ENCODE peak calls at places on chromosomes 7 and 10, in eight cellular contexts. One of them, this sample, is unnamed.

GRCh38 chr10:100969175-100970075 is at the start of gene SEMA4G:
- DNase-seq in HFF-Myc: no peak
- DNase-seq in HFFc6: no peak
- DNase-seq in upper lobe of right lung: peak; percentile 77
- DNase-seq in fibroblast of the aortic adventitia: peak; percentile 31
- DNase-seq in heart left ventricle: no peak
- DNase-seq in RWPE1: peak; percentile 54
- DNase-seq in cardiac fibroblast: peak; percentile 33
- DNase-seq in this sample: no peak

GRCh38 chr7:38451840-38452239 is 178.4 kb upstream of the TARP start:
- DNase-seq in cardiac fibroblast: peak; percentile 70
- DNase-seq in RWPE1: peak; percentile 30
- DNase-seq in heart left ventricle: no peak
- DNase-seq in HFF-Myc: no peak
- DNase-seq in fibroblast of the aortic adventitia: peak; percentile 50
- DNase-seq in HFFc6: peak; percentile 50
- DNase-seq in upper lobe of right lung: no peak
- DNase-seq in this sample: peak; percentile 31

GRCh38 chr7:53500076-53500475 is 464.6 kb downstream of the POM121L12 start:
- DNase-seq in RWPE1: peak; percentile 49
- DNase-seq in upper lobe of right lung: no peak
- DNase-seq in heart left ventricle: no peak
- DNase-seq in fibroblast of the aortic adventitia: no peak
- DNase-seq in HFF-Myc: no peak
- DNase-seq in cardiac fibroblast: no peak
- DNase-seq in HFFc6: no peak
- DNase-seq in this sample: no peak

GRCh38 chr10:33441561-33441960 is 107.1 kb upstream of the NRP1 start:
- DNase-seq in RWPE1: no peak
- DNase-seq in HFFc6: peak; percentile 4
- DNase-seq in heart left ventricle: no peak
- DNase-seq in fibroblast of the aortic adventitia: no peak
- DNase-seq in cardiac fibroblast: peak; percentile 24
- DNase-seq in upper lobe of right lung: no peak
- DNase-seq in HFF-Myc: no peak
- DNase-seq in this sample: no peak

GRCh38 chr7:134589491-134589941 is 40.6 kb downstream of the AKR1B15 start:
- DNase-seq in cardiac fibroblast: no peak
- DNase-seq in RWPE1: no peak
- DNase-seq in HFFc6: peak; percentile 55
- DNase-seq in heart left ventricle: no peak
- DNase-seq in fibroblast of the aortic adventitia: no peak
- DNase-seq in upper lobe of right lung: no peak
- DNase-seq in HFF-Myc: no peak
- DNase-seq in this sample: no peak

GRCh38 chr10:46094931-46095755 is 49.1 kb upstream of the MSMB start:
- DNase-seq in HFFc6: no peak
- DNase-seq in heart left ventricle: no peak
- DNase-seq in upper lobe of right lung: no peak
- DNase-seq in cardiac fibroblast: no peak
- DNase-seq in RWPE1: peak; percentile 6
- DNase-seq in fibroblast of the aortic adventitia: no peak
- DNase-seq in HFF-Myc: no peak
- DNase-seq in this sample: no peak

GRCh38 chr7:362416-363096 is 72.6 kb downstream of the FOXL3 start:
- DNase-seq in RWPE1: no peak
- DNase-seq in HFF-Myc: no peak
- DNase-seq in fibroblast of the aortic adventitia: peak; percentile 13
- DNase-seq in cardiac fibroblast: peak; percentile 57
- DNase-seq in upper lobe of right lung: peak; percentile 62
- DNase-seq in HFFc6: no peak
- DNase-seq in heart left ventricle: no peak
- DNase-seq in this sample: no peak

GRCh38 chr10:14327535-14327934 is 3.2 kb downstream of the FRMD4A start:
- DNase-seq in upper lobe of right lung: no peak
- DNase-seq in RWPE1: no peak
- DNase-seq in fibroblast of the aortic adventitia: no peak
- DNase-seq in HFF-Myc: peak; percentile 1
- DNase-seq in cardiac fibroblast: no peak
- DNase-seq in HFFc6: no peak
- DNase-seq in heart left ventricle: no peak
- DNase-seq in this sample: no peak

GRCh38 chr7:128849156-128849515 is 13.5 kb upstream of the ATP6V1F start:
- DNase-seq in upper lobe of right lung: no peak
- DNase-seq in fibroblast of the aortic adventitia: no peak
- DNase-seq in HFFc6: no peak
- DNase-seq in RWPE1: no peak
- DNase-seq in cardiac fibroblast: no peak
- DNase-seq in HFF-Myc: no peak
- DNase-seq in heart left ventricle: no peak
- DNase-seq in this sample: no peak

GRCh38 chr10:124149681-124150080 is 56.3 kb upstream of the CHST15 start:
- DNase-seq in fibroblast of the aortic adventitia: no peak
- DNase-seq in upper lobe of right lung: no peak
- DNase-seq in HFF-Myc: no peak
- DNase-seq in RWPE1: no peak
- DNase-seq in cardiac fibroblast: no peak
- DNase-seq in HFFc6: no peak
- DNase-seq in heart left ventricle: no peak
- DNase-seq in this sample: no peak

GRCh38 chr7:107996072-107996824 is 6.7 kb downstream of the LAMB1 start:
- DNase-seq in HFFc6: peak; percentile 54
- DNase-seq in heart left ventricle: no peak
- DNase-seq in upper lobe of right lung: no peak
- DNase-seq in RWPE1: no peak
- DNase-seq in HFF-Myc: no peak
- DNase-seq in fibroblast of the aortic adventitia: peak; percentile 82
- DNase-seq in cardiac fibroblast: no peak
- DNase-seq in this sample: no peak

GRCh38 chr10:98519936-98520335 is 73.2 kb upstream of the HPS1 start:
- DNase-seq in cardiac fibroblast: no peak
- DNase-seq in fibroblast of the aortic adventitia: no peak
- DNase-seq in HFFc6: no peak
- DNase-seq in heart left ventricle: no peak
- DNase-seq in RWPE1: no peak
- DNase-seq in upper lobe of right lung: no peak
- DNase-seq in HFF-Myc: no peak
- DNase-seq in this sample: no peak

GRCh38 chr10:17225823-17226222 is 2.2 kb upstream of the VIM start:
- DNase-seq in HFFc6: no peak
- DNase-seq in cardiac fibroblast: no peak
- DNase-seq in fibroblast of the aortic adventitia: no peak
- DNase-seq in heart left ventricle: no peak
- DNase-seq in HFF-Myc: no peak
- DNase-seq in RWPE1: no peak
- DNase-seq in upper lobe of right lung: no peak
- DNase-seq in this sample: no peak

GRCh38 chr7:8217200-8218068 is 44.5 kb downstream of the ICA1 start:
- DNase-seq in upper lobe of right lung: no peak
- DNase-seq in fibroblast of the aortic adventitia: peak; percentile 87
- DNase-seq in cardiac fibroblast: peak; percentile 79
- DNase-seq in heart left ventricle: peak; percentile 33
- DNase-seq in HFFc6: peak; percentile 76
- DNase-seq in HFF-Myc: peak; percentile 48
- DNase-seq in RWPE1: peak; percentile 44
- DNase-seq in this sample: peak; percentile 78

GRCh38 chr7:37208528-37208927 is 240.1 kb downstream of the ELMO1 start:
- DNase-seq in heart left ventricle: peak; percentile 75
- DNase-seq in RWPE1: peak; percentile 41
- DNase-seq in fibroblast of the aortic adventitia: peak; percentile 93
- DNase-seq in HFFc6: peak; percentile 37
- DNase-seq in cardiac fibroblast: peak; percentile 95
- DNase-seq in HFF-Myc: no peak
- DNase-seq in upper lobe of right lung: no peak
- DNase-seq in this sample: peak; percentile 4

GRCh38 chr7:130632111-130632510 is 36.4 kb downstream of the COPG2 start:
- DNase-seq in RWPE1: peak; percentile 24
- DNase-seq in cardiac fibroblast: peak; percentile 29
- DNase-seq in HFF-Myc: no peak
- DNase-seq in HFFc6: peak; percentile 46
- DNase-seq in heart left ventricle: no peak
- DNase-seq in upper lobe of right lung: no peak
- DNase-seq in fibroblast of the aortic adventitia: peak; percentile 38
- DNase-seq in this sample: no peak

GRCh38 chr10:80772596-80772995 is 234.9 kb downstream of the SH2D4B start:
- DNase-seq in heart left ventricle: no peak
- DNase-seq in fibroblast of the aortic adventitia: no peak
- DNase-seq in cardiac fibroblast: no peak
- DNase-seq in HFF-Myc: no peak
- DNase-seq in HFFc6: no peak
- DNase-seq in RWPE1: no peak
- DNase-seq in upper lobe of right lung: no peak
- DNase-seq in this sample: no peak

GRCh38 chr10:77229704-77230103 is 407.9 kb downstream of the KCNMA1 start:
- DNase-seq in HFFc6: no peak
- DNase-seq in heart left ventricle: no peak
- DNase-seq in RWPE1: no peak
- DNase-seq in cardiac fibroblast: no peak
- DNase-seq in fibroblast of the aortic adventitia: no peak
- DNase-seq in HFF-Myc: no peak
- DNase-seq in upper lobe of right lung: no peak
- DNase-seq in this sample: no peak

GRCh38 chr7:130490287-130490686 is 1.6 kb upstream of the MEST start:
- DNase-seq in RWPE1: no peak
- DNase-seq in HFFc6: no peak
- DNase-seq in upper lobe of right lung: no peak
- DNase-seq in fibroblast of the aortic adventitia: no peak
- DNase-seq in HFF-Myc: no peak
- DNase-seq in heart left ventricle: no peak
- DNase-seq in cardiac fibroblast: no peak
- DNase-seq in this sample: no peak

GRCh38 chr7:85489498-85489897 is 302.6 kb upstream of the SEMA3D start:
- DNase-seq in cardiac fibroblast: peak; percentile 67
- DNase-seq in heart left ventricle: no peak
- DNase-seq in RWPE1: no peak
- DNase-seq in HFFc6: peak; percentile 81
- DNase-seq in fibroblast of the aortic adventitia: peak; percentile 92
- DNase-seq in upper lobe of right lung: no peak
- DNase-seq in HFF-Myc: peak; percentile 91
- DNase-seq in this sample: peak; percentile 69

GRCh38 chr7:140655511-140656408 is 15.1 kb upstream of the DENND2A start:
- DNase-seq in RWPE1: no peak
- DNase-seq in fibroblast of the aortic adventitia: no peak
- DNase-seq in cardiac fibroblast: no peak
- DNase-seq in HFF-Myc: no peak
- DNase-seq in upper lobe of right lung: peak; percentile 38
- DNase-seq in HFFc6: no peak
- DNase-seq in heart left ventricle: no peak
- DNase-seq in this sample: no peak

GRCh38 chr7:140656548-140657515 is 15.9 kb upstream of the ADCK2 start:
- DNase-seq in RWPE1: peak; percentile 59
- DNase-seq in cardiac fibroblast: peak; percentile 73
- DNase-seq in heart left ventricle: peak; percentile 64
- DNase-seq in HFF-Myc: no peak
- DNase-seq in fibroblast of the aortic adventitia: peak; percentile 60
- DNase-seq in HFFc6: peak; percentile 19
- DNase-seq in upper lobe of right lung: peak; percentile 74
- DNase-seq in this sample: no peak

GRCh38 chr7:140659727-140660396 is 12.9 kb upstream of the ADCK2 start:
- DNase-seq in heart left ventricle: no peak
- DNase-seq in RWPE1: no peak
- DNase-seq in HFF-Myc: no peak
- DNase-seq in fibroblast of the aortic adventitia: peak; percentile 34
- DNase-seq in HFFc6: peak; percentile 18
- DNase-seq in upper lobe of right lung: peak; percentile 11
- DNase-seq in cardiac fibroblast: no peak
- DNase-seq in this sample: no peak

GRCh38 chr7:140661124-140661523 is 11.6 kb upstream of the ADCK2 start:
- DNase-seq in HFFc6: no peak
- DNase-seq in HFF-Myc: no peak
- DNase-seq in upper lobe of right lung: no peak
- DNase-seq in fibroblast of the aortic adventitia: no peak
- DNase-seq in heart left ventricle: no peak
- DNase-seq in RWPE1: no peak
- DNase-seq in cardiac fibroblast: peak; percentile 32
- DNase-seq in this sample: no peak
- TF ChIP-seq CTCF in HFFc6: peak; percentile 50
- TF ChIP-seq CTCF in HFF-Myc: peak; percentile 11
- TF ChIP-seq CTCF in upper lobe of right lung: no peak
- TF ChIP-seq CTCF in fibroblast of the aortic adventitia: no peak
- TF ChIP-seq CTCF in heart left ventricle: no peak
- TF ChIP-seq CTCF in RWPE1: no peak
- TF ChIP-seq CTCF in cardiac fibroblast: no peak
- TF ChIP-seq CTCF in this sample: peak; percentile 18

GRCh38 chr7:101856488-101857357 is 39.3 kb downstream of the CUX1 start:
- DNase-seq in upper lobe of right lung: peak; percentile 97
- DNase-seq in cardiac fibroblast: peak; percentile 87
- DNase-seq in heart left ventricle: peak; percentile 89
- DNase-seq in HFF-Myc: peak; percentile 51
- DNase-seq in HFFc6: peak; percentile 93
- DNase-seq in RWPE1: peak; percentile 97
- DNase-seq in fibroblast of the aortic adventitia: peak; percentile 80
- DNase-seq in this sample: no peak
- TF ChIP-seq CTCF in upper lobe of right lung: peak; percentile 60
- TF ChIP-seq CTCF in cardiac fibroblast: peak; percentile 54
- TF ChIP-seq CTCF in heart left ventricle: peak; percentile 53
- TF ChIP-seq CTCF in HFF-Myc: peak; percentile 31
- TF ChIP-seq CTCF in HFFc6: peak; percentile 77
- TF ChIP-seq CTCF in RWPE1: peak; percentile 79
- TF ChIP-seq CTCF in fibroblast of the aortic adventitia: peak; percentile 47
- TF ChIP-seq CTCF in this sample: no peak

GRCh38 chr7:2659556-2660358 is 28.0 kb downstream of the TTYH3 start:
- DNase-seq in cardiac fibroblast: no peak
- DNase-seq in RWPE1: no peak
- DNase-seq in heart left ventricle: no peak
- DNase-seq in HFF-Myc: no peak
- DNase-seq in HFFc6: no peak
- DNase-seq in upper lobe of right lung: no peak
- DNase-seq in fibroblast of the aortic adventitia: no peak
- DNase-seq in this sample: no peak

GRCh38 chr7:2660359-2661095 is 27.5 kb upstream of the AMZ1 start:
- DNase-seq in heart left ventricle: no peak
- DNase-seq in cardiac fibroblast: no peak
- DNase-seq in RWPE1: no peak
- DNase-seq in HFF-Myc: no peak
- DNase-seq in fibroblast of the aortic adventitia: no peak
- DNase-seq in HFFc6: no peak
- DNase-seq in upper lobe of right lung: no peak
- DNase-seq in this sample: no peak

GRCh38 chr7:2661602-2662272 is 26.3 kb upstream of the AMZ1 start:
- DNase-seq in cardiac fibroblast: no peak
- DNase-seq in HFF-Myc: no peak
- DNase-seq in HFFc6: no peak
- DNase-seq in upper lobe of right lung: no peak
- DNase-seq in fibroblast of the aortic adventitia: no peak
- DNase-seq in RWPE1: no peak
- DNase-seq in heart left ventricle: no peak
- DNase-seq in this sample: no peak

GRCh38 chr7:2662273-2663120 is 25.5 kb upstream of the AMZ1 start:
- DNase-seq in HFF-Myc: no peak
- DNase-seq in upper lobe of right lung: no peak
- DNase-seq in RWPE1: no peak
- DNase-seq in fibroblast of the aortic adventitia: no peak
- DNase-seq in HFFc6: no peak
- DNase-seq in cardiac fibroblast: no peak
- DNase-seq in heart left ventricle: no peak
- DNase-seq in this sample: no peak

GRCh38 chr7:2661096-2661449 is 26.9 kb upstream of the AMZ1 start:
- DNase-seq in HFF-Myc: no peak
- DNase-seq in fibroblast of the aortic adventitia: no peak
- DNase-seq in heart left ventricle: no peak
- DNase-seq in HFFc6: no peak
- DNase-seq in upper lobe of right lung: no peak
- DNase-seq in RWPE1: no peak
- DNase-seq in cardiac fibroblast: no peak
- DNase-seq in this sample: no peak
- TF ChIP-seq CTCF in HFF-Myc: no peak
- TF ChIP-seq CTCF in fibroblast of the aortic adventitia: no peak
- TF ChIP-seq CTCF in heart left ventricle: no peak
- TF ChIP-seq CTCF in HFFc6: peak; percentile 47
- TF ChIP-seq CTCF in upper lobe of right lung: no peak
- TF ChIP-seq CTCF in RWPE1: no peak
- TF ChIP-seq CTCF in cardiac fibroblast: no peak
- TF ChIP-seq CTCF in this sample: no peak

GRCh38 chr7:44307301-44307900 is 18.0 kb downstream of the CAMK2B start:
- DNase-seq in RWPE1: peak; percentile 71
- DNase-seq in HFFc6: peak; percentile 46
- DNase-seq in upper lobe of right lung: peak; percentile 43
- DNase-seq in heart left ventricle: no peak
- DNase-seq in HFF-Myc: peak; percentile 11
- DNase-seq in cardiac fibroblast: peak; percentile 82
- DNase-seq in fibroblast of the aortic adventitia: peak; percentile 47
- DNase-seq in this sample: no peak
- TF ChIP-seq CTCF in RWPE1: peak; percentile 50
- TF ChIP-seq CTCF in HFFc6: peak; percentile 53
- TF ChIP-seq CTCF in upper lobe of right lung: no peak
- TF ChIP-seq CTCF in heart left ventricle: peak; percentile 36
- TF ChIP-seq CTCF in HFF-Myc: peak; percentile 43
- TF ChIP-seq CTCF in cardiac fibroblast: peak; percentile 42
- TF ChIP-seq CTCF in fibroblast of the aortic adventitia: peak; percentile 48
- TF ChIP-seq CTCF in this sample: no peak